ENCODE peak calls at places on chromosomes 6 and 20, in five cellular contexts. One of them, this sample, is unnamed.

GRCh38 chr6:165937564-165938358 is 229.9 kb downstream of the TBXT start:
- DNase-seq in mammary epithelial cell: no peak
- DNase-seq in stomach: no peak
- DNase-seq in neuronal stem cell: no peak
- DNase-seq in ovary: no peak
- DNase-seq in this sample: no peak

GRCh38 chr6:33732385-33732784 is 14.3 kb downstream of the IP6K3 start:
- DNase-seq in stomach: no peak
- DNase-seq in ovary: no peak
- DNase-seq in neuronal stem cell: no peak
- DNase-seq in mammary epithelial cell: no peak
- DNase-seq in this sample: no peak

GRCh38 chr6:16727996-16728395 is 33.3 kb downstream of the ATXN1 start:
- DNase-seq in ovary: no peak
- DNase-seq in neuronal stem cell: no peak
- DNase-seq in stomach: no peak
- DNase-seq in mammary epithelial cell: no peak
- DNase-seq in this sample: no peak

GRCh38 chr6:138972226-138972665 is 15.8 kb downstream of the REPS1 start:
- DNase-seq in neuronal stem cell: no peak
- DNase-seq in ovary: no peak
- DNase-seq in mammary epithelial cell: peak; percentile 43
- DNase-seq in stomach: no peak
- DNase-seq in this sample: peak; percentile 73

GRCh38 chr20:47502801-47503239 is 1.1 kb downstream of the NCOA3 start:
- DNase-seq in neuronal stem cell: peak; percentile 9
- DNase-seq in mammary epithelial cell: peak; percentile 50
- DNase-seq in stomach: no peak
- DNase-seq in ovary: no peak
- DNase-seq in this sample: peak; percentile 51

GRCh38 chr6:1063671-1064355 is 248.1 kb upstream of the FOXQ1 start:
- DNase-seq in mammary epithelial cell: peak; percentile 51
- DNase-seq in neuronal stem cell: no peak
- DNase-seq in ovary: no peak
- DNase-seq in stomach: peak; percentile 67
- DNase-seq in this sample: no peak

GRCh38 chr6:75117701-75118100 is 88.2 kb downstream of the COL12A1 start:
- DNase-seq in ovary: no peak
- DNase-seq in neuronal stem cell: no peak
- DNase-seq in mammary epithelial cell: no peak
- DNase-seq in stomach: no peak
- DNase-seq in this sample: no peak

GRCh38 chr20:34768105-34768504 is 57.3 kb downstream of the NCOA6 start:
- DNase-seq in mammary epithelial cell: no peak
- DNase-seq in stomach: no peak
- DNase-seq in neuronal stem cell: no peak
- DNase-seq in ovary: no peak
- DNase-seq in this sample: no peak

GRCh38 chr20:62741701-62742491 is 33.3 kb downstream of the NTSR1 start:
- DNase-seq in neuronal stem cell: no peak
- DNase-seq in ovary: peak; percentile 7
- DNase-seq in mammary epithelial cell: no peak
- DNase-seq in stomach: no peak
- DNase-seq in this sample: no peak

GRCh38 chr6:10719386-10720228 is 3.3 kb upstream of the TMEM14C start:
- DNase-seq in ovary: peak; percentile 62
- DNase-seq in neuronal stem cell: no peak
- DNase-seq in mammary epithelial cell: no peak
- DNase-seq in stomach: no peak
- DNase-seq in this sample: no peak

GRCh38 chr6:142566628-142567396 is 265.0 kb downstream of the ADGRG6 start:
- DNase-seq in ovary: peak; percentile 21
- DNase-seq in stomach: peak; percentile 41
- DNase-seq in neuronal stem cell: peak; percentile 61
- DNase-seq in mammary epithelial cell: peak; percentile 52
- DNase-seq in this sample: peak; percentile 58

GRCh38 chr6:102064142-102064541 is 670.6 kb downstream of the GRIK2 start:
- DNase-seq in neuronal stem cell: no peak
- DNase-seq in mammary epithelial cell: no peak
- DNase-seq in stomach: no peak
- DNase-seq in ovary: no peak
- DNase-seq in this sample: no peak

GRCh38 chr6:15507221-15507620 is 155.6 kb downstream of the DTNBP1 start:
- DNase-seq in ovary: no peak
- DNase-seq in mammary epithelial cell: no peak
- DNase-seq in neuronal stem cell: no peak
- DNase-seq in stomach: no peak
- DNase-seq in this sample: no peak

GRCh38 chr6:15509335-15509933 is 153.4 kb downstream of the DTNBP1 start:
- DNase-seq in neuronal stem cell: no peak
- DNase-seq in mammary epithelial cell: no peak
- DNase-seq in ovary: no peak
- DNase-seq in stomach: no peak
- DNase-seq in this sample: no peak

GRCh38 chr6:15510121-15510520 is 152.7 kb downstream of the DTNBP1 start:
- DNase-seq in mammary epithelial cell: no peak
- DNase-seq in stomach: no peak
- DNase-seq in ovary: no peak
- DNase-seq in neuronal stem cell: no peak
- DNase-seq in this sample: no peak

GRCh38 chr6:15507746-15508145 is 155.1 kb downstream of the DTNBP1 start:
- DNase-seq in mammary epithelial cell: no peak
- DNase-seq in neuronal stem cell: no peak
- DNase-seq in ovary: no peak
- DNase-seq in stomach: no peak
- DNase-seq in this sample: no peak

DNA sequence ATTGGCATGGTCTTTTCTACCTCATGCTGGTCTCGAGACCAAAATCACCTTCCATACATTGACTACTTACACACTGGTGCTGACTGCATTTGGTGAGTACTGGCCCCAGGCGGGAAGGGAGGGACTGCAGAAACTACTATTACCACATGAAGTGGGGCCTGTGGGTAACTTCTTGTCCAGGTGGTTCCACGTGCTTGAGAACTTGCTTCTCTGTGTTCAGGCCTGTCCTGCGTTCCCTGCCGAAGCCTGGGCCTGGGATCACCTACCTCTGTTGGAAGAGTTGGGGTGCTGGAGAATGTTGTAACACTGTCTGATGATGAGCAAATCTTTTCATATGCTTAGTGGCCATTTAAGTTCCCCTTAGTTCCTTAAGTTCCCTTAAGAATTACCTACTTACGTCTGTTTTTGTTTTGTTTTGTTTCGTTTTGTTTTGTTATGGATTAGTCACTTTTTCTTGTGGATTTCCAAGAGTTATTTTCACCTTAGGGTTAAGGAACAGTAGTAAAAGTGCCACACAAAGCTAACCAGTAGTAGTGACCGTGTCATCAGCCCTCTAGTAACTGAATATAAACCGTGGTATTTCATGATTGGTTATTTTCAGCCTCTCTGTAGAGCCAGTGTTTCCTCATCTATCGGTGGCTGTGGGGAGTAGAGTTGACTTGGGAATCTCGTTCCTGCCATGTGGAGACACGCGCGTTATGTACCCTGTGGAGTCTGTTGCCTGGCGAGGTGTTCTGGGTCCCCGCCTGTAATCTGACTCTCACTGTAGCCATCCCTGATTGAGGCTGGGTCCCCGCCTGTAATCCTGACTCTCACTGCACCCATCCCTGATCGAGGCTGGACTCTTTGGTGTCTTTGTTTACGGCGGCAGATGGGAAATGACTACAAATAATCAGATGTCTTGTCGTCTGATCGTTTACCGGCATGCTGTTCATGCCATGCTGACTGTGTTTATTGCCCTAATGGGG is 154.2 kb downstream of the DTNBP1 start:
- DNase-seq in stomach: no peak
- DNase-seq in neuronal stem cell: no peak
- DNase-seq in mammary epithelial cell: no peak
- DNase-seq in ovary: no peak
- DNase-seq in this sample: no peak
- H3K36me3 ChIP-seq in stomach: peaks cover 36% of the 10 kb centered on the region
- H3K36me3 ChIP-seq in neuronal stem cell: peaks cover 100% of the 10 kb centered on the region
- H3K36me3 ChIP-seq in mammary epithelial cell: peaks cover 8% of the 10 kb centered on the region
- H3K36me3 ChIP-seq in ovary: no peaks in the 10 kb centered on the region
- H3K36me3 ChIP-seq in this sample: peaks cover 45% of the 10 kb centered on the region

DNA sequence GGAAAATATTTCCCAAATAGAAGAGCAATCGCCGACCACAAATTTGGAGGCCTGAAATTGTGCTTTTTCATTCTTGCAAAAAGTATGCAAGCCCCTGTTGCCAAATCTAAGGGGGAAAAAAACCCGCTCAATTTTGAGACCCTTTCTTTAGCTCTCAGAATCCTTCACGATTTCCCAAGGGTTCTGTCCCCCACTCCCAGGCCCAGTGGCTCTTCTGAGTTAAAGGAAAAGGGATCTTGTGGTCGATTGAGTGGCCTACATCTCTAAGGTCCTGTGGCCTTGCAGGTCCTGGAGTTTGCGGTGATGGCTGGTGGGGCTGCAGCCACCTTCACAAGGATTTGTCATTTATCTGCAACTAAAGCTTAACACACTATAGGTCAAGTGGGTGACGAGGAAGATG is 1.8 kb downstream of the PAX1 start:
- DNase-seq in stomach: no peak
- DNase-seq in mammary epithelial cell: no peak
- DNase-seq in ovary: no peak
- DNase-seq in neuronal stem cell: no peak
- DNase-seq in this sample: no peak
- H3K27me3 ChIP-seq in stomach: peaks cover 48% of the 10 kb centered on the region
- H3K27me3 ChIP-seq in mammary epithelial cell: peaks cover 74% of the 10 kb centered on the region
- H3K27me3 ChIP-seq in ovary: no peaks in the 10 kb centered on the region
- H3K27me3 ChIP-seq in neuronal stem cell: peaks cover 70% of the 10 kb centered on the region
- H3K27me3 ChIP-seq in this sample: peaks cover 10% of the 10 kb centered on the region

GRCh38 chr6:3746119-3746691 is 5.3 kb downstream of the PXDC1 start:
- DNase-seq in mammary epithelial cell: no peak
- DNase-seq in ovary: no peak
- DNase-seq in stomach: peak; percentile 25
- DNase-seq in neuronal stem cell: no peak
- DNase-seq in this sample: no peak
- H3K36me3 ChIP-seq in mammary epithelial cell: peaks cover 3% of the 10 kb centered on the region
- H3K36me3 ChIP-seq in ovary: no peaks in the 10 kb centered on the region
- H3K36me3 ChIP-seq in stomach: no peaks in the 10 kb centered on the region
- H3K36me3 ChIP-seq in neuronal stem cell: peaks cover 34% of the 10 kb centered on the region
- H3K36me3 ChIP-seq in this sample: peaks cover 13% of the 10 kb centered on the region

DNA sequence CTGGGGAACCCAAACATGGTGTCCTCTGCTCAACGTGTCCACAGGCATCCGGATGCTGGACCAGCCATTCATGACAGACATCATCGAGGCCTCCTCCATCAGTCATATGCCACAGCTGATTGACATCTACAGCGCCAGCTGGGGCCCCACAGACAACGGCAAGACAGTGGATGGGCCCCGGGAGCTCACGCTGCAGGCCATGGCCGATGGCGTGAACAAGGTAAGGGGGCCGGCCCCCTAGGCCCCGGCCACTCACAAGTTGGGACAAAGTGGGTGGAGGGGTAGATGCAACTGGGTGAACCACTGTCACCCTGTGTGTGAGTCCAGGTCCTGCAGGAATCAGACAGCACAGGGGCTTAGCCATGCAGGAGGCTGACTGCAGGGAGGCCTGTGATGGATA is 94.5 kb downstream of the BFSP1 start:
- DNase-seq in mammary epithelial cell: no peak
- DNase-seq in neuronal stem cell: no peak
- DNase-seq in ovary: no peak
- DNase-seq in stomach: no peak
- DNase-seq in this sample: no peak
- H3K27me3 ChIP-seq in mammary epithelial cell: no peaks in the 10 kb centered on the region
- H3K27me3 ChIP-seq in neuronal stem cell: no peaks in the 10 kb centered on the region
- H3K27me3 ChIP-seq in ovary: no peaks in the 10 kb centered on the region
- H3K27me3 ChIP-seq in stomach: no peaks in the 10 kb centered on the region
- H3K27me3 ChIP-seq in this sample: peaks cover 3% of the 10 kb centered on the region

DNA sequence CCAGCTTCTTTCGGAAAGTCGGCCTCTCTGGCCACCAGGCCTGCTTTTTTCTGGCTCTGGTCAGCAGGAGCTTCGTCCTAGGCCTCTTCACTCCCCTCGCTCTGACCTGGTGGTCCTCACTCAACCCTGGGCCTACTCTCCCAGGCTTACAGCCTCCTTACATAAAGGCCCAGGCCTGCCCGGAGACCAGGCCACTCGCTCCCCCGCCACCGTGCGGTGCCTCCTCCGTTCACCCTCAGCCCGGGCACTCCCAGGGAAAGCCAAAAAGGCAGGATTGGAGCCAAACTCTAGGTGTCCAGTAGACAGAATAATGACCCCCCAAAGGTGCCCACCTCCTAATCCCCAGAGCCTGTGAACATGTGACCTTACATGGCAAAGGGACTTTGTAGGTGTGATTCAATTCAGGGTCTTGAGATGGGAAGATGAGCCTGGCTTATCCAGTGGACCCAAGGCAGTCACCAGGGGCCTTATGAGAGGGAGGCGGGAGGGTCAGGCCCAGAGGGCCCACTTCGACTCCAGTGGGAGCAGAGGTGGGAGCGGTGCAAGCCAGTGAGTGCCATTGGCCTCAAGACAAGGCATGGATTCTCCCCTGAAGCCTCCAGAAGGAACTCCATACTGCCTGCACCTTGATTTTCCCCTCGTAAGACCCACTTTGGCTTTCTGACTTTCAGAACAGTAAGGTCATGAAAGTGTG is 118.6 kb upstream of the PTPN1 start:
- DNase-seq in neuronal stem cell: no peak
- DNase-seq in ovary: no peak
- DNase-seq in mammary epithelial cell: no peak
- DNase-seq in stomach: no peak
- DNase-seq in this sample: no peak
- H3K36me3 ChIP-seq in neuronal stem cell: no peaks in the 10 kb centered on the region
- H3K36me3 ChIP-seq in ovary: no peaks in the 10 kb centered on the region
- H3K36me3 ChIP-seq in mammary epithelial cell: no peaks in the 10 kb centered on the region
- H3K36me3 ChIP-seq in stomach: no peaks in the 10 kb centered on the region
- H3K36me3 ChIP-seq in this sample: no peaks in the 10 kb centered on the region